ENCODE peak calls at places on chromosome 6, in seven cellular contexts. One of them, this sample, is unnamed.

GRCh38 chr6:43367245-43367984 is 2.0 kb downstream of the ZNF318 start:
- DNase-seq in ELR: no peak
- DNase-seq in osteoblast: no peak
- DNase-seq in lung microvascular endothelial cell: no peak
- DNase-seq in GM20000: peak; percentile 19
- DNase-seq in left ventricle myocardium inferior: no peak
- DNase-seq in SW 1271: no peak
- DNase-seq in this sample: no peak

GRCh38 chr6:53046274-53046673 is 18.9 kb upstream of the FBXO9 start:
- DNase-seq in ELR: no peak
- DNase-seq in osteoblast: no peak
- DNase-seq in lung microvascular endothelial cell: no peak
- DNase-seq in GM20000: no peak
- DNase-seq in left ventricle myocardium inferior: no peak
- DNase-seq in SW 1271: no peak
- DNase-seq in this sample: no peak

GRCh38 chr6:166862287-166862977 is 93.9 kb downstream of the RNASET2 start:
- DNase-seq in ELR: no peak
- DNase-seq in osteoblast: peak; percentile 68
- DNase-seq in lung microvascular endothelial cell: peak; percentile 31
- DNase-seq in GM20000: peak; percentile 76
- DNase-seq in left ventricle myocardium inferior: no peak
- DNase-seq in SW 1271: no peak
- DNase-seq in this sample: no peak

GRCh38 chr6:130843575-130844320 is 16.5 kb downstream of the SMLR1 start:
- DNase-seq in ELR: peak; percentile 65
- DNase-seq in osteoblast: no peak
- DNase-seq in lung microvascular endothelial cell: peak; percentile 69
- DNase-seq in GM20000: peak; percentile 38
- DNase-seq in left ventricle myocardium inferior: no peak
- DNase-seq in SW 1271: peak; percentile 34
- DNase-seq in this sample: peak; percentile 23

GRCh38 chr6:27260339-27260738 is 12.8 kb downstream of the PRSS16 start:
- DNase-seq in ELR: no peak
- DNase-seq in osteoblast: no peak
- DNase-seq in lung microvascular endothelial cell: no peak
- DNase-seq in GM20000: no peak
- DNase-seq in left ventricle myocardium inferior: no peak
- DNase-seq in SW 1271: no peak
- DNase-seq in this sample: no peak

GRCh38 chr6:73363537-73363875 is 1.0 kb downstream of the KHDC3L start:
- DNase-seq in ELR: no peak
- DNase-seq in osteoblast: no peak
- DNase-seq in lung microvascular endothelial cell: no peak
- DNase-seq in GM20000: no peak
- DNase-seq in left ventricle myocardium inferior: no peak
- DNase-seq in SW 1271: no peak
- DNase-seq in this sample: no peak

GRCh38 chr6:17577059-17577458 is 23.0 kb upstream of the FAM8A1 start:
- DNase-seq in ELR: no peak
- DNase-seq in osteoblast: no peak
- DNase-seq in lung microvascular endothelial cell: no peak
- DNase-seq in GM20000: no peak
- DNase-seq in left ventricle myocardium inferior: no peak
- DNase-seq in SW 1271: no peak
- DNase-seq in this sample: no peak

GRCh38 chr6:106574729-106575458 is 54.4 kb downstream of the RTN4IP1 start:
- DNase-seq in ELR: peak; percentile 80
- DNase-seq in osteoblast: peak; percentile 93
- DNase-seq in lung microvascular endothelial cell: peak; percentile 92
- DNase-seq in GM20000: no peak
- DNase-seq in left ventricle myocardium inferior: no peak
- DNase-seq in SW 1271: peak; percentile 45
- DNase-seq in this sample: peak; percentile 48

GRCh38 chr6:14429396-14429795 is 311.8 kb downstream of the CD83 start:
- DNase-seq in ELR: no peak
- DNase-seq in osteoblast: no peak
- DNase-seq in lung microvascular endothelial cell: no peak
- DNase-seq in GM20000: no peak
- DNase-seq in left ventricle myocardium inferior: no peak
- DNase-seq in SW 1271: no peak
- DNase-seq in this sample: no peak

GRCh38 chr6:7529141-7529540 is 12.3 kb upstream of the DSP start:
- DNase-seq in ELR: no peak
- DNase-seq in osteoblast: no peak
- DNase-seq in lung microvascular endothelial cell: no peak
- DNase-seq in GM20000: no peak
- DNase-seq in left ventricle myocardium inferior: no peak
- DNase-seq in SW 1271: no peak
- DNase-seq in this sample: no peak

GRCh38 chr6:167998206-167998605 is 735 bp downstream of the KIF25 start:
- DNase-seq in ELR: no peak
- DNase-seq in osteoblast: no peak
- DNase-seq in lung microvascular endothelial cell: no peak
- DNase-seq in GM20000: no peak
- DNase-seq in left ventricle myocardium inferior: no peak
- DNase-seq in SW 1271: no peak
- DNase-seq in this sample: no peak

GRCh38 chr6:15338462-15338861 is 92.6 kb downstream of the JARID2 start:
- DNase-seq in ELR: no peak
- DNase-seq in osteoblast: no peak
- DNase-seq in lung microvascular endothelial cell: no peak
- DNase-seq in GM20000: no peak
- DNase-seq in left ventricle myocardium inferior: no peak
- DNase-seq in SW 1271: no peak
- DNase-seq in this sample: no peak

GRCh38 chr6:32668226-32668747 is 1.8 kb upstream of the HLA-DQB1 start:
- DNase-seq in ELR: peak; percentile 5
- DNase-seq in osteoblast: peak; percentile 32
- DNase-seq in lung microvascular endothelial cell: peak; percentile 87
- DNase-seq in GM20000: peak; percentile 82
- DNase-seq in left ventricle myocardium inferior: no peak
- DNase-seq in SW 1271: peak; percentile 11
- DNase-seq in this sample: peak; percentile 93

GRCh38 chr6:162181741-162182401 is 545.7 kb downstream of the PRKN start:
- DNase-seq in ELR: peak; percentile 3
- DNase-seq in osteoblast: no peak
- DNase-seq in lung microvascular endothelial cell: no peak
- DNase-seq in GM20000: no peak
- DNase-seq in left ventricle myocardium inferior: no peak
- DNase-seq in SW 1271: no peak
- DNase-seq in this sample: no peak

GRCh38 chr6:1572892-1573291 is 36.8 kb upstream of the FOXC1 start:
- DNase-seq in ELR: no peak
- DNase-seq in osteoblast: no peak
- DNase-seq in lung microvascular endothelial cell: no peak
- DNase-seq in GM20000: no peak
- DNase-seq in left ventricle myocardium inferior: no peak
- DNase-seq in SW 1271: no peak
- DNase-seq in this sample: no peak

GRCh38 chr6:35552285-35552917 is 39.7 kb upstream of the TULP1 start:
- DNase-seq in ELR: peak; percentile 36
- DNase-seq in osteoblast: no peak
- DNase-seq in lung microvascular endothelial cell: peak; percentile 67
- DNase-seq in GM20000: peak; percentile 32
- DNase-seq in left ventricle myocardium inferior: no peak
- DNase-seq in SW 1271: no peak
- DNase-seq in this sample: peak; percentile 29

GRCh38 chr6:37020426-37021211 is 15.2 kb downstream of the FGD2 start:
- DNase-seq in ELR: no peak
- DNase-seq in osteoblast: no peak
- DNase-seq in lung microvascular endothelial cell: no peak
- DNase-seq in GM20000: no peak
- DNase-seq in left ventricle myocardium inferior: no peak
- DNase-seq in SW 1271: no peak
- DNase-seq in this sample: no peak

GRCh38 chr6:33722103-33722646 is 10.7 kb upstream of the UQCC2 start:
- DNase-seq in ELR: no peak
- DNase-seq in osteoblast: no peak
- DNase-seq in lung microvascular endothelial cell: no peak
- DNase-seq in GM20000: no peak
- DNase-seq in left ventricle myocardium inferior: no peak
- DNase-seq in SW 1271: no peak
- DNase-seq in this sample: no peak

GRCh38 chr6:40344566-40345185 is 242.5 kb downstream of the LRFN2 start:
- DNase-seq in ELR: no peak
- DNase-seq in osteoblast: peak; percentile 15
- DNase-seq in lung microvascular endothelial cell: no peak
- DNase-seq in GM20000: no peak
- DNase-seq in left ventricle myocardium inferior: no peak
- DNase-seq in SW 1271: no peak
- DNase-seq in this sample: no peak

GRCh38 chr6:38420207-38420606 is 219.5 kb downstream of the BTBD9 start:
- DNase-seq in ELR: peak; percentile 52
- DNase-seq in osteoblast: peak; percentile 64
- DNase-seq in lung microvascular endothelial cell: no peak
- DNase-seq in GM20000: no peak
- DNase-seq in left ventricle myocardium inferior: no peak
- DNase-seq in SW 1271: no peak
- DNase-seq in this sample: peak; percentile 35

GRCh38 chr6:107801195-107801594 is 22.9 kb downstream of the SCML4 start:
- DNase-seq in ELR: no peak
- DNase-seq in osteoblast: no peak
- DNase-seq in lung microvascular endothelial cell: no peak
- DNase-seq in GM20000: no peak
- DNase-seq in left ventricle myocardium inferior: no peak
- DNase-seq in SW 1271: no peak
- DNase-seq in this sample: no peak

GRCh38 chr6:158131926-158132325 is 36.1 kb downstream of the SERAC1 start:
- DNase-seq in ELR: peak; percentile 64
- DNase-seq in osteoblast: no peak
- DNase-seq in lung microvascular endothelial cell: peak; percentile 56
- DNase-seq in GM20000: peak; percentile 14
- DNase-seq in left ventricle myocardium inferior: no peak
- DNase-seq in SW 1271: peak; percentile 47
- DNase-seq in this sample: peak; percentile 21

GRCh38 chr6:158170656-158171081 is 2.5 kb downstream of the GTF2H5 start:
- DNase-seq in ELR: peak; percentile 85
- DNase-seq in osteoblast: no peak
- DNase-seq in lung microvascular endothelial cell: peak; percentile 36
- DNase-seq in GM20000: no peak
- DNase-seq in left ventricle myocardium inferior: no peak
- DNase-seq in SW 1271: peak; percentile 35
- DNase-seq in this sample: peak; percentile 85

GRCh38 chr6:151609146-151609962 is 115.5 kb downstream of the CCDC170 start:
- DNase-seq in ELR: no peak
- DNase-seq in osteoblast: no peak
- DNase-seq in lung microvascular endothelial cell: no peak
- DNase-seq in GM20000: no peak
- DNase-seq in left ventricle myocardium inferior: peak; percentile 47
- DNase-seq in SW 1271: no peak
- DNase-seq in this sample: no peak

GRCh38 chr6:138493413-138493812 is 5.9 kb downstream of the NHSL1 start:
- DNase-seq in ELR: peak; percentile 13
- DNase-seq in osteoblast: no peak
- DNase-seq in lung microvascular endothelial cell: peak; percentile 32
- DNase-seq in GM20000: no peak
- DNase-seq in left ventricle myocardium inferior: no peak
- DNase-seq in SW 1271: no peak
- DNase-seq in this sample: peak; percentile 87

GRCh38 chr6:84798257-84798656 is 33.9 kb upstream of the TBX18 start:
- DNase-seq in ELR: no peak
- DNase-seq in osteoblast: peak; percentile 46
- DNase-seq in lung microvascular endothelial cell: peak; percentile 56
- DNase-seq in GM20000: no peak
- DNase-seq in left ventricle myocardium inferior: no peak
- DNase-seq in SW 1271: no peak
- DNase-seq in this sample: no peak

GRCh38 chr6:12280458-12280857 is 9.7 kb upstream of the EDN1 start:
- DNase-seq in ELR: peak; percentile 87
- DNase-seq in osteoblast: peak; percentile 64
- DNase-seq in lung microvascular endothelial cell: no peak
- DNase-seq in GM20000: no peak
- DNase-seq in left ventricle myocardium inferior: no peak
- DNase-seq in SW 1271: no peak
- DNase-seq in this sample: peak; percentile 46

GRCh38 chr6:163329991-163330390 is 84.5 kb upstream of the QKI start:
- DNase-seq in ELR: no peak
- DNase-seq in osteoblast: peak; percentile 76
- DNase-seq in lung microvascular endothelial cell: no peak
- DNase-seq in GM20000: no peak
- DNase-seq in left ventricle myocardium inferior: no peak
- DNase-seq in SW 1271: no peak
- DNase-seq in this sample: no peak

GRCh38 chr6:107599043-107599442 is 109.1 kb downstream of the SOBP start:
- DNase-seq in ELR: no peak
- DNase-seq in osteoblast: no peak
- DNase-seq in lung microvascular endothelial cell: no peak
- DNase-seq in GM20000: no peak
- DNase-seq in left ventricle myocardium inferior: no peak
- DNase-seq in SW 1271: no peak
- DNase-seq in this sample: no peak

GRCh38 chr6:74657033-74657432 is 548.8 kb downstream of the COL12A1 start:
- DNase-seq in ELR: peak; percentile 11
- DNase-seq in osteoblast: no peak
- DNase-seq in lung microvascular endothelial cell: no peak
- DNase-seq in GM20000: no peak
- DNase-seq in left ventricle myocardium inferior: no peak
- DNase-seq in SW 1271: no peak
- DNase-seq in this sample: peak; percentile 7

GRCh38 chr6:49541210-49541724 is 9.2 kb upstream of the C6orf141 start:
- DNase-seq in ELR: peak; percentile 88
- DNase-seq in osteoblast: peak; percentile 41
- DNase-seq in lung microvascular endothelial cell: no peak
- DNase-seq in GM20000: no peak
- DNase-seq in left ventricle myocardium inferior: no peak
- DNase-seq in SW 1271: peak; percentile 88
- DNase-seq in this sample: peak; percentile 91

GRCh38 chr6:110366241-110366640 is 8.1 kb upstream of the METTL24 start:
- DNase-seq in ELR: no peak
- DNase-seq in osteoblast: no peak
- DNase-seq in lung microvascular endothelial cell: no peak
- DNase-seq in GM20000: no peak
- DNase-seq in left ventricle myocardium inferior: no peak
- DNase-seq in SW 1271: no peak
- DNase-seq in this sample: no peak

GRCh38 chr6:156977527-156978291 is 200.5 kb downstream of the ARID1B start:
- DNase-seq in ELR: no peak
- DNase-seq in osteoblast: peak; percentile 61
- DNase-seq in lung microvascular endothelial cell: no peak
- DNase-seq in GM20000: no peak
- DNase-seq in left ventricle myocardium inferior: no peak
- DNase-seq in SW 1271: no peak
- DNase-seq in this sample: peak; percentile 46

GRCh38 chr6:150567360-150567759 is 32.3 kb upstream of the PLEKHG1 start:
- DNase-seq in ELR: no peak
- DNase-seq in osteoblast: no peak
- DNase-seq in lung microvascular endothelial cell: peak; percentile 55
- DNase-seq in GM20000: no peak
- DNase-seq in left ventricle myocardium inferior: no peak
- DNase-seq in SW 1271: no peak
- DNase-seq in this sample: no peak

GRCh38 chr6:136652656-136653055 is 102.4 kb upstream of the MAP7 start:
- DNase-seq in ELR: no peak
- DNase-seq in osteoblast: no peak
- DNase-seq in lung microvascular endothelial cell: no peak
- DNase-seq in GM20000: no peak
- DNase-seq in left ventricle myocardium inferior: no peak
- DNase-seq in SW 1271: no peak
- DNase-seq in this sample: no peak

GRCh38 chr6:150899231-150899630 is 33.7 kb downstream of the MTHFD1L start:
- DNase-seq in ELR: no peak
- DNase-seq in osteoblast: no peak
- DNase-seq in lung microvascular endothelial cell: no peak
- DNase-seq in GM20000: no peak
- DNase-seq in left ventricle myocardium inferior: no peak
- DNase-seq in SW 1271: no peak
- DNase-seq in this sample: no peak